ENCODE peak calls at places on chromosomes 13 and 19, in nine cellular contexts. One of them, this sample, is unnamed.

GRCh38 chr13:94251801-94252200 is 227.7 kb downstream of the DCT start:
- DNase-seq in mammary epithelial cell: no peak
- DNase-seq in left ventricle myocardium inferior: peak; percentile 21
- DNase-seq in cardiac muscle cell: peak; percentile 78
- DNase-seq in uterus: no peak
- DNase-seq in ascending aorta: no peak
- DNase-seq in fibroblast of lung: peak; percentile 77
- DNase-seq in lung: no peak
- DNase-seq in body of pancreas: peak; percentile 27
- DNase-seq in this sample: no peak

GRCh38 chr19:2391118-2391725 is 31.2 kb downstream of the TMPRSS9 start:
- DNase-seq in mammary epithelial cell: peak; percentile 51
- DNase-seq in left ventricle myocardium inferior: no peak
- DNase-seq in cardiac muscle cell: peak; percentile 84
- DNase-seq in uterus: peak; percentile 39
- DNase-seq in ascending aorta: no peak
- DNase-seq in fibroblast of lung: peak; percentile 61
- DNase-seq in lung: no peak
- DNase-seq in body of pancreas: peak; percentile 63
- DNase-seq in this sample: no peak

GRCh38 chr19:58520257-58520599 is 618 bp upstream of the ZBTB45 start:
- DNase-seq in mammary epithelial cell: no peak
- DNase-seq in left ventricle myocardium inferior: no peak
- DNase-seq in cardiac muscle cell: no peak
- DNase-seq in uterus: no peak
- DNase-seq in ascending aorta: no peak
- DNase-seq in fibroblast of lung: no peak
- DNase-seq in lung: no peak
- DNase-seq in body of pancreas: no peak
- DNase-seq in this sample: no peak

GRCh38 chr19:15304140-15304705 is 28.1 kb downstream of the BRD4 start:
- DNase-seq in mammary epithelial cell: no peak
- DNase-seq in left ventricle myocardium inferior: peak; percentile 40
- DNase-seq in cardiac muscle cell: no peak
- DNase-seq in uterus: no peak
- DNase-seq in ascending aorta: no peak
- DNase-seq in fibroblast of lung: peak; percentile 49
- DNase-seq in lung: no peak
- DNase-seq in body of pancreas: no peak
- DNase-seq in this sample: no peak

GRCh38 chr19:42272989-42273406 is 3.9 kb downstream of the CIC start:
- DNase-seq in mammary epithelial cell: no peak
- DNase-seq in left ventricle myocardium inferior: no peak
- DNase-seq in cardiac muscle cell: no peak
- DNase-seq in uterus: no peak
- DNase-seq in ascending aorta: no peak
- DNase-seq in fibroblast of lung: no peak
- DNase-seq in lung: no peak
- DNase-seq in body of pancreas: no peak
- DNase-seq in this sample: peak; percentile 61

GRCh38 chr19:55166530-55167268 is at the start of gene DNAAF3:
- DNase-seq in mammary epithelial cell: peak; percentile 97
- DNase-seq in left ventricle myocardium inferior: peak; percentile 91
- DNase-seq in cardiac muscle cell: peak; percentile 98
- DNase-seq in uterus: peak; percentile 90
- DNase-seq in ascending aorta: peak; percentile 53
- DNase-seq in fibroblast of lung: peak; percentile 95
- DNase-seq in lung: peak; percentile 94
- DNase-seq in body of pancreas: peak; percentile 99
- DNase-seq in this sample: peak; percentile 78

GRCh38 chr13:109667754-109668360 is 118.5 kb downstream of the IRS2 start:
- DNase-seq in mammary epithelial cell: no peak
- DNase-seq in left ventricle myocardium inferior: no peak
- DNase-seq in cardiac muscle cell: peak; percentile 10
- DNase-seq in uterus: no peak
- DNase-seq in ascending aorta: no peak
- DNase-seq in fibroblast of lung: no peak
- DNase-seq in lung: no peak
- DNase-seq in body of pancreas: no peak
- DNase-seq in this sample: no peak

GRCh38 chr19:53780506-53780905 is 43.6 kb downstream of the NLRP12 start:
- DNase-seq in mammary epithelial cell: no peak
- DNase-seq in left ventricle myocardium inferior: no peak
- DNase-seq in cardiac muscle cell: no peak
- DNase-seq in uterus: no peak
- DNase-seq in ascending aorta: no peak
- DNase-seq in fibroblast of lung: no peak
- DNase-seq in lung: no peak
- DNase-seq in body of pancreas: no peak
- DNase-seq in this sample: no peak

GRCh38 chr13:67143544-67144115 is 86.5 kb downstream of the PCDH9 start:
- DNase-seq in mammary epithelial cell: no peak
- DNase-seq in left ventricle myocardium inferior: no peak
- DNase-seq in cardiac muscle cell: no peak
- DNase-seq in uterus: no peak
- DNase-seq in ascending aorta: no peak
- DNase-seq in fibroblast of lung: no peak
- DNase-seq in lung: no peak
- DNase-seq in body of pancreas: no peak
- DNase-seq in this sample: no peak

GRCh38 chr13:77516342-77516789 is 19.1 kb upstream of the SCEL start:
- DNase-seq in mammary epithelial cell: peak; percentile 55
- DNase-seq in left ventricle myocardium inferior: no peak
- DNase-seq in cardiac muscle cell: peak; percentile 26
- DNase-seq in uterus: no peak
- DNase-seq in ascending aorta: no peak
- DNase-seq in fibroblast of lung: peak; percentile 75
- DNase-seq in lung: no peak
- DNase-seq in body of pancreas: no peak
- DNase-seq in this sample: no peak

GRCh38 chr19:34364830-34365462 is at the start of gene GPI:
- DNase-seq in mammary epithelial cell: peak; percentile 53
- DNase-seq in left ventricle myocardium inferior: peak; percentile 68
- DNase-seq in cardiac muscle cell: peak; percentile 50
- DNase-seq in uterus: peak; percentile 34
- DNase-seq in ascending aorta: no peak
- DNase-seq in fibroblast of lung: peak; percentile 39
- DNase-seq in lung: peak; percentile 56
- DNase-seq in body of pancreas: peak; percentile 67
- DNase-seq in this sample: peak; percentile 39

GRCh38 chr19:38800577-38801347 is 11.8 kb downstream of the LGALS7B start:
- DNase-seq in mammary epithelial cell: no peak
- DNase-seq in left ventricle myocardium inferior: no peak
- DNase-seq in cardiac muscle cell: no peak
- DNase-seq in uterus: no peak
- DNase-seq in ascending aorta: no peak
- DNase-seq in fibroblast of lung: no peak
- DNase-seq in lung: no peak
- DNase-seq in body of pancreas: no peak
- DNase-seq in this sample: no peak

GRCh38 chr13:20945952-20946383 is 43.4 kb upstream of the XPO4 start:
- DNase-seq in mammary epithelial cell: no peak
- DNase-seq in left ventricle myocardium inferior: peak; percentile 18
- DNase-seq in cardiac muscle cell: peak; percentile 29
- DNase-seq in uterus: no peak
- DNase-seq in ascending aorta: no peak
- DNase-seq in fibroblast of lung: peak; percentile 20
- DNase-seq in lung: no peak
- DNase-seq in body of pancreas: peak; percentile 32
- DNase-seq in this sample: no peak

GRCh38 chr19:51158474-51159129 is 16.5 kb downstream of the SIGLEC7 start:
- DNase-seq in mammary epithelial cell: peak; percentile 37
- DNase-seq in left ventricle myocardium inferior: peak; percentile 52
- DNase-seq in cardiac muscle cell: peak; percentile 47
- DNase-seq in uterus: no peak
- DNase-seq in ascending aorta: no peak
- DNase-seq in fibroblast of lung: no peak
- DNase-seq in lung: peak; percentile 59
- DNase-seq in body of pancreas: peak; percentile 53
- DNase-seq in this sample: no peak

GRCh38 chr13:39571502-39572092 is 31.4 kb downstream of the LHFPL6 start:
- DNase-seq in mammary epithelial cell: no peak
- DNase-seq in left ventricle myocardium inferior: peak; percentile 68
- DNase-seq in cardiac muscle cell: no peak
- DNase-seq in uterus: no peak
- DNase-seq in ascending aorta: no peak
- DNase-seq in fibroblast of lung: no peak
- DNase-seq in lung: no peak
- DNase-seq in body of pancreas: no peak
- DNase-seq in this sample: no peak

GRCh38 chr13:57624565-57625435 is 6.7 kb upstream of the PCDH17 start:
- DNase-seq in mammary epithelial cell: peak; percentile 34
- DNase-seq in left ventricle myocardium inferior: no peak
- DNase-seq in cardiac muscle cell: peak; percentile 74
- DNase-seq in uterus: no peak
- DNase-seq in ascending aorta: no peak
- DNase-seq in fibroblast of lung: peak; percentile 58
- DNase-seq in lung: peak; percentile 44
- DNase-seq in body of pancreas: peak; percentile 67
- DNase-seq in this sample: peak; percentile 44

GRCh38 chr13:112968910-112969691 is at the start of gene MCF2L:
- DNase-seq in mammary epithelial cell: no peak
- DNase-seq in left ventricle myocardium inferior: peak; percentile 46
- DNase-seq in cardiac muscle cell: peak; percentile 65
- DNase-seq in uterus: no peak
- DNase-seq in ascending aorta: no peak
- DNase-seq in fibroblast of lung: peak; percentile 25
- DNase-seq in lung: peak; percentile 41
- DNase-seq in body of pancreas: peak; percentile 70
- DNase-seq in this sample: peak; percentile 53
- TF ChIP-seq CTCF in mammary epithelial cell: no peak
- TF ChIP-seq CTCF in left ventricle myocardium inferior: peak; percentile 46
- TF ChIP-seq CTCF in cardiac muscle cell: peak; percentile 19
- TF ChIP-seq CTCF in uterus: peak; percentile 16
- TF ChIP-seq CTCF in ascending aorta: no peak
- TF ChIP-seq CTCF in fibroblast of lung: no peak
- TF ChIP-seq CTCF in lung: no peak
- TF ChIP-seq CTCF in body of pancreas: no peak
- TF ChIP-seq CTCF in this sample: no peak

GRCh38 chr13:30656178-30656577 is 38.5 kb downstream of the USPL1 start:
- DNase-seq in mammary epithelial cell: no peak
- DNase-seq in left ventricle myocardium inferior: no peak
- DNase-seq in cardiac muscle cell: no peak
- DNase-seq in uterus: no peak
- DNase-seq in ascending aorta: no peak
- DNase-seq in fibroblast of lung: no peak
- DNase-seq in lung: no peak
- DNase-seq in body of pancreas: no peak
- DNase-seq in this sample: no peak
- H3K4me1 ChIP-seq in mammary epithelial cell: no peaks in the 10 kb centered on the region
- H3K4me1 ChIP-seq in left ventricle myocardium inferior: peaks cover 7% of the 10 kb centered on the region
- H3K4me1 ChIP-seq in cardiac muscle cell: peaks cover 43% of the 10 kb centered on the region
- H3K4me1 ChIP-seq in uterus: no peaks in the 10 kb centered on the region
- H3K4me1 ChIP-seq in ascending aorta: no peaks in the 10 kb centered on the region
- H3K4me1 ChIP-seq in fibroblast of lung: no peaks in the 10 kb centered on the region
- H3K4me1 ChIP-seq in lung: no peaks in the 10 kb centered on the region
- H3K4me1 ChIP-seq in body of pancreas: no peaks in the 10 kb centered on the region
- H3K4me1 ChIP-seq in this sample: no peaks in the 10 kb centered on the region

DNA sequence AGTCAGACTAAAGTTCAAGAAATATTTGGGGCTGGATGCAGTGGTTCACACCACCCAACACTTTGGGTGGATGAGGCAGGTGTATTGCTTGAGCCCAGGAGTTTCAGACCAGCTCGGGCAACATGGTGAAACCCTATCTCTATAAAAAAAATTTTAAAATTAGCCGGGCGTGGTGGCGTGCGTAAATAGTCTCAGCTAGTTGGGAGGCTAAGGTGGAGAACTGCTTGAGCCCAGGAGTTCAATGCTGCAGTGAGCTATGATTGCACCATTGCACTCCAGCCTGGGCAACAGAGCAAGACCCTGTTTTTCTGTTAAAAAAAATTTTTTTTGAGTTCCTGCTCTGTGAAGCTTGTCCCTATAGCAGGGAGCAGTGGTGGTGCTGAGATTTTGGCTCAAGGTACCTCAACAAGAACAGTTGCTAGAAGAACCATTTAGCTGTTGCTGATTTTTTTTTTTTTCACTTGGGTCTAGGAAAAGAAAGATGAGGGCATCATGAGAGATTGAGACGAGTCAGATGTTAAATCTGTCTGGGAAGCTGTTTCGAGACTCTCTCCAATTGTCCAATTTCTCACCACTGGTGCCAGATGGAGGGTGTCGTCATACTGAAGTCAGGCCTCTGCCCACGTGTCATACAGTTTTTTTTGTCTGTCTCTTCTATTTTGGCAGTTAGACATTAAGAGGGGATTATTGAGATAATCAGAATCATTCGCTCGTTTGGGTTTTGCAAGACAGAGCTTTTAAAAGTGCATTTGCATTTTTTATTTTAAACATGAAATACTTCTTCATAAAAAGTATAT is 3.7 kb downstream of the SLC25A42 start:
- DNase-seq in mammary epithelial cell: no peak
- DNase-seq in left ventricle myocardium inferior: no peak
- DNase-seq in cardiac muscle cell: no peak
- DNase-seq in uterus: no peak
- DNase-seq in ascending aorta: no peak
- DNase-seq in fibroblast of lung: no peak
- DNase-seq in lung: no peak
- DNase-seq in body of pancreas: no peak
- DNase-seq in this sample: no peak
- TF ChIP-seq CTCF in mammary epithelial cell: no peak
- TF ChIP-seq CTCF in left ventricle myocardium inferior: no peak
- TF ChIP-seq CTCF in cardiac muscle cell: no peak
- TF ChIP-seq CTCF in uterus: no peak
- TF ChIP-seq CTCF in ascending aorta: no peak
- TF ChIP-seq CTCF in fibroblast of lung: no peak
- TF ChIP-seq CTCF in lung: no peak
- TF ChIP-seq CTCF in body of pancreas: no peak
- TF ChIP-seq CTCF in this sample: no peak

GRCh38 chr19:48962029-48962848 is 2.9 kb upstream of the FTL start:
- DNase-seq in mammary epithelial cell: no peak
- DNase-seq in left ventricle myocardium inferior: peak; percentile 54
- DNase-seq in cardiac muscle cell: peak; percentile 40
- DNase-seq in uterus: no peak
- DNase-seq in ascending aorta: no peak
- DNase-seq in fibroblast of lung: no peak
- DNase-seq in lung: peak; percentile 79
- DNase-seq in body of pancreas: peak; percentile 78
- DNase-seq in this sample: no peak

GRCh38 chr19:48961673-48962028 is 3.5 kb upstream of the FTL start:
- DNase-seq in mammary epithelial cell: no peak
- DNase-seq in left ventricle myocardium inferior: no peak
- DNase-seq in cardiac muscle cell: no peak
- DNase-seq in uterus: no peak
- DNase-seq in ascending aorta: no peak
- DNase-seq in fibroblast of lung: no peak
- DNase-seq in lung: no peak
- DNase-seq in body of pancreas: no peak
- DNase-seq in this sample: no peak

GRCh38 chr19:48961051-48961649 is 4.0 kb upstream of the FTL start:
- DNase-seq in mammary epithelial cell: no peak
- DNase-seq in left ventricle myocardium inferior: no peak
- DNase-seq in cardiac muscle cell: no peak
- DNase-seq in uterus: peak; percentile 33
- DNase-seq in ascending aorta: no peak
- DNase-seq in fibroblast of lung: no peak
- DNase-seq in lung: no peak
- DNase-seq in body of pancreas: no peak
- DNase-seq in this sample: no peak

GRCh38 chr19:48958006-48958405 is 3.3 kb downstream of the BAX start:
- DNase-seq in mammary epithelial cell: no peak
- DNase-seq in left ventricle myocardium inferior: no peak
- DNase-seq in cardiac muscle cell: no peak
- DNase-seq in uterus: no peak
- DNase-seq in ascending aorta: no peak
- DNase-seq in fibroblast of lung: no peak
- DNase-seq in lung: no peak
- DNase-seq in body of pancreas: no peak
- DNase-seq in this sample: no peak

GRCh38 chr19:48959341-48960239 is 4.9 kb downstream of the BAX start:
- DNase-seq in mammary epithelial cell: no peak
- DNase-seq in left ventricle myocardium inferior: no peak
- DNase-seq in cardiac muscle cell: no peak
- DNase-seq in uterus: no peak
- DNase-seq in ascending aorta: no peak
- DNase-seq in fibroblast of lung: no peak
- DNase-seq in lung: no peak
- DNase-seq in body of pancreas: no peak
- DNase-seq in this sample: no peak
- H3K4me1 ChIP-seq in mammary epithelial cell: peaks cover 28% of the 10 kb centered on the region
- H3K4me1 ChIP-seq in left ventricle myocardium inferior: peaks cover 40% of the 10 kb centered on the region
- H3K4me1 ChIP-seq in cardiac muscle cell: peaks cover 14% of the 10 kb centered on the region
- H3K4me1 ChIP-seq in uterus: no peaks in the 10 kb centered on the region
- H3K4me1 ChIP-seq in ascending aorta: peaks cover 26% of the 10 kb centered on the region
- H3K4me1 ChIP-seq in fibroblast of lung: peaks cover 27% of the 10 kb centered on the region
- H3K4me1 ChIP-seq in lung: peaks cover 4% of the 10 kb centered on the region
- H3K4me1 ChIP-seq in body of pancreas: peaks cover 38% of the 10 kb centered on the region
- H3K4me1 ChIP-seq in this sample: no peaks in the 10 kb centered on the region

This sample was measured in tibial artery.